ENCODE peak calls at places on chromosomes 1 and 21, in nine cellular contexts. H is stimulated activated CD8-positive, alpha-beta memory T cell treated with anti-CD3 and anti-CD28 coated beads, Interleukin-7, amount 100 ng/mL, for 1 hour; O is H7; B is iPS DF 6.9; K is non-pigmented ciliary epithelial cell; T is stimulated activated CD4-positive, alpha-beta T cell treated with anti-CD3 and anti-CD28 coated beads, TNF-alpha, amount 100 ng/mL, for 24 hours; S is NCI-H524; W is cardiac fibroblast; P is left cardiac atrium. X is an unnamed sample.

GRCh38 chr1:26790551-26790953 is 2.8 kb downstream of the PIGV start:
- DNase-seq in H (no peak), O (no peak), B (no peak), K (no peak), T (no peak), S (no peak), W (no peak), P (no peak), X (no peak)

GRCh38 chr21:17348357-17348756 is 164.5 kb upstream of the CXADR start:
- DNase-seq in H (no peak), O (no peak), B (no peak), K (no peak), T (no peak), S (no peak), W (no peak), P (no peak), X (no peak)

GRCh38 chr1:89952021-89952995 is 42.6 kb upstream of the ZNF326 start:
- DNase-seq in H (no peak), O (no peak), B (no peak), K (peak; percentile 60), T (no peak), S (no peak), W (peak; percentile 58), P (no peak), X (no peak)

GRCh38 chr1:235612761-235613160 is 36.8 kb downstream of the GNG4 start:
- DNase-seq in H (no peak), O (no peak), B (no peak), K (no peak), T (no peak), S (no peak), W (no peak), P (no peak), X (no peak)

GRCh38 chr1:245600658-245601057 is 445.9 kb downstream of the KIF26B start:
- DNase-seq in H (no peak), O (no peak), B (no peak), K (no peak), T (no peak), S (no peak), W (no peak), P (no peak), X (no peak)

GRCh38 chr1:100308777-100309176 is 42.8 kb downstream of the RTCA start:
- DNase-seq in H (no peak), O (no peak), B (no peak), K (peak; percentile 4), T (no peak), S (no peak), W (peak; percentile 84), P (no peak), X (no peak)

GRCh38 chr1:235107368-235108184 is 21.1 kb downstream of the TOMM20 start:
- DNase-seq in H (no peak), O (no peak), B (no peak), K (no peak), T (no peak), S (no peak), W (no peak), P (no peak), X (no peak)

GRCh38 chr21:30194701-30195299 is 21.1 kb downstream of the CLDN8 start:
- DNase-seq in H (no peak), O (peak; percentile 11), B (peak; percentile 4), K (no peak), T (no peak), S (peak; percentile 73), W (peak; percentile 57), P (no peak), X (no peak)

GRCh38 chr1:65265296-65266271 is 43.8 kb upstream of the DNAJC6 start:
- DNase-seq in H (no peak), O (peak; percentile 83), B (no peak), K (no peak), T (no peak), S (peak; percentile 87), W (peak; percentile 59), P (peak; percentile 55), X (peak; percentile 58)

GRCh38 chr1:5742801-5743200 is 249.4 kb downstream of the NPHP4 start:
- DNase-seq in H (no peak), O (no peak), B (no peak), K (no peak), T (no peak), S (no peak), W (no peak), P (no peak), X (no peak)

GRCh38 chr1:41955461-41956159 is 36.9 kb upstream of the HIVEP3 start:
- DNase-seq in H (no peak), O (no peak), B (no peak), K (peak; percentile 85), T (no peak), S (no peak), W (peak; percentile 91), P (no peak), X (no peak)

GRCh38 chr1:245823408-245824147 is 668.8 kb downstream of the KIF26B start:
- DNase-seq in H (no peak), O (no peak), B (no peak), K (no peak), T (no peak), S (no peak), W (no peak), P (no peak), X (no peak)

GRCh38 chr1:145997156-145998023 is 1.0 kb upstream of the TXNIP start:
- DNase-seq in H (no peak), O (peak; percentile 35), B (no peak), K (no peak), T (peak; percentile 41), S (peak; percentile 48), W (peak; percentile 46), P (peak; percentile 58), X (peak; percentile 62)

GRCh38 chr1:157105988-157106812 is 6.6 kb upstream of the ETV3L start:
- DNase-seq in H (no peak), O (no peak), B (no peak), K (peak; percentile 62), T (no peak), S (no peak), W (peak; percentile 92), P (peak; percentile 29), X (no peak)

GRCh38 chr1:52904590-52905375 is 16.8 kb downstream of the ECHDC2 start:
- DNase-seq in H (no peak), O (peak; percentile 94), B (no peak), K (no peak), T (no peak), S (peak; percentile 57), W (peak; percentile 11), P (no peak), X (no peak)

GRCh38 chr1:169509354-169509753 is 23.6 kb upstream of the SLC19A2 start:
- DNase-seq in H (no peak), O (no peak), B (no peak), K (no peak), T (no peak), S (peak; percentile 74), W (no peak), P (no peak), X (no peak)

GRCh38 chr1:225806249-225806648 is 3.7 kb upstream of the EPHX1 start:
- DNase-seq in H (no peak), O (no peak), B (no peak), K (no peak), T (no peak), S (no peak), W (no peak), P (no peak), X (no peak)

GRCh38 chr1:88979054-88979748 is 13.2 kb downstream of the KYAT3 start:
- DNase-seq in H (no peak), O (no peak), B (no peak), K (peak; percentile 20), T (no peak), S (no peak), W (peak; percentile 38), P (no peak), X (no peak)

GRCh38 chr1:158527190-158527815 is 26.9 kb downstream of the OR6Y1 start:
- DNase-seq in H (no peak), O (peak; percentile 2), B (no peak), K (no peak), T (no peak), S (no peak), W (peak; percentile 32), P (no peak), X (no peak)

GRCh38 chr1:44489481-44489880 is 84.4 kb downstream of the RNF220 start:
- DNase-seq in H (no peak), O (peak; percentile 19), B (no peak), K (no peak), T (no peak), S (no peak), W (peak; percentile 74), P (no peak), X (no peak)

GRCh38 chr1:157948547-157949152 is 44.8 kb upstream of the KIRREL1 start:
- DNase-seq in H (no peak), O (peak; percentile 75), B (peak; percentile 64), K (no peak), T (no peak), S (peak; percentile 28), W (peak; percentile 47), P (no peak), X (peak; percentile 33)

GRCh38 chr1:63407002-63407401 is 39.6 kb downstream of the ALG6 start:
- DNase-seq in H (no peak), O (no peak), B (no peak), K (no peak), T (no peak), S (no peak), W (no peak), P (no peak), X (no peak)

GRCh38 chr1:63322944-63323865 is 838 bp downstream of the FOXD3 start:
- DNase-seq in H (no peak), O (peak; percentile 73), B (no peak), K (no peak), T (no peak), S (peak; percentile 63), W (no peak), P (peak; percentile 29), X (no peak)

GRCh38 chr1:241391926-241392710 is 35.1 kb upstream of the RGS7 start:
- DNase-seq in H (no peak), O (no peak), B (no peak), K (no peak), T (no peak), S (peak; percentile 73), W (no peak), P (no peak), X (no peak)

GRCh38 chr21:45505416-45506021 is 36.7 kb downstream of the SLC19A1 start:
- DNase-seq in H (no peak), O (no peak), B (no peak), K (no peak), T (no peak), S (no peak), W (no peak), P (peak; percentile 20), X (peak; percentile 11)

GRCh38 chr1:21212126-21212525 is 35.4 kb upstream of the EIF4G3 start:
- DNase-seq in H (no peak), O (no peak), B (no peak), K (no peak), T (no peak), S (no peak), W (peak; percentile 42), P (no peak), X (no peak)

GRCh38 chr1:8858112-8858668 is 20.3 kb downstream of the ENO1 start:
- DNase-seq in H (no peak), O (no peak), B (no peak), K (peak; percentile 84), T (no peak), S (no peak), W (peak; percentile 92), P (no peak), X (no peak)

X was measured in left ventricle myocardium inferior.